ENCODE peak calls at places on chromosome 3, in nine cellular contexts. I is sigmoid colon, N is esophagus squamous epithelium, V is endothelial cell of umbilical vein, A is vagina, J is ovary, B is right lobe of liver, Q is stomach, T is HCT116. R is an unnamed sample. For H3K9me3, the result is how much of the 10 kb centered on the place peaks cover.

GRCh38 chr3:99562138-99562537 is 76.3 kb upstream of the COL8A1 start:
- DNase-seq in T (no peak), N (no peak), J (no peak), I (no peak), A (no peak), Q (no peak), B (no peak), V (peak), R (peak)

GRCh38 chr3:30658328-30659052 is 52.1 kb downstream of the TGFBR2 start:
- DNase-seq in J (no peak), Q (no peak), I (no peak), B (no peak), A (no peak), V (peak), T (peak), N (no peak), R (no peak)

GRCh38 chr3:147394168-147394941 is 12.0 kb downstream of the ZIC4 start:
- DNase-seq in J (no peak), I (no peak), V (no peak), T (no peak), B (peak), A (no peak), N (no peak), Q (no peak), R (no peak)

GRCh38 chr3:156535798-156536197 is 19.1 kb downstream of the SSR3 start:
- DNase-seq in J (no peak), A (no peak), Q (no peak), V (no peak), T (no peak), I (no peak), B (no peak), N (no peak), R (no peak)

GRCh38 chr3:76352069-76352847 is 566.9 kb upstream of the ZNF717 start:
- DNase-seq in N (no peak), B (no peak), A (no peak), I (no peak), Q (no peak), T (no peak), V (no peak), J (no peak), R (no peak)

GRCh38 chr3:181700168-181701087 is 11.3 kb upstream of the SOX2 start:
- DNase-seq in A (no peak), T (peak), N (no peak), B (no peak), V (peak), Q (peak), I (no peak), J (peak), R (peak)

GRCh38 chr3:76011121-76011520 is 225.8 kb upstream of the ZNF717 start:
- DNase-seq in I (no peak), V (no peak), A (no peak), J (no peak), T (no peak), Q (no peak), B (no peak), N (no peak), R (no peak)

GRCh38 chr3:182957676-182958075 is 22.7 kb downstream of the DCUN1D1 start:
- DNase-seq in A (no peak), I (no peak), N (no peak), T (no peak), B (no peak), Q (no peak), V (no peak), J (no peak), R (peak)

GRCh38 chr3:196603683-196604082 is 35.2 kb downstream of the FBXO45 start:
- DNase-seq in I (no peak), Q (no peak), J (no peak), V (no peak), B (no peak), N (no peak), A (no peak), T (no peak), R (peak)

GRCh38 chr3:151327571-151328198 is 1.7 kb downstream of the P2RY13 start:
- DNase-seq in B (no peak), V (peak), A (no peak), T (no peak), N (no peak), J (no peak), Q (no peak), I (no peak), R (no peak)

GRCh38 chr3:70095260-70095659 is 95.7 kb downstream of the SAMMSON start:
- DNase-seq in I (no peak), Q (no peak), N (no peak), A (no peak), T (no peak), V (no peak), B (no peak), J (no peak), R (peak)

GRCh38 chr3:124601189-124601588 is 129.1 kb upstream of the UMPS start:
- DNase-seq in Q (no peak), N (no peak), B (no peak), I (no peak), T (no peak), J (no peak), A (no peak), V (no peak), R (peak)

GRCh38 chr3:184022323-184022722 is 4.6 kb upstream of the ABCC5 start:
- DNase-seq in T (no peak), I (no peak), J (no peak), Q (no peak), B (no peak), A (no peak), N (no peak), V (peak), R (no peak)

GRCh38 chr3:111072016-111072891 is 638 bp downstream of the NECTIN3 start:
- DNase-seq in B (peak), I (peak), Q (peak), J (peak), A (no peak), T (no peak), V (peak), N (no peak), R (peak)

GRCh38 chr3:183497313-183497712 is 58.2 kb downstream of the KLHL6 start:
- DNase-seq in J (no peak), V (no peak), B (no peak), A (no peak), T (no peak), N (no peak), Q (no peak), I (no peak), R (no peak)

GRCh38 chr3:120153294-120153693 is 59.0 kb upstream of the GSK3B start:
- DNase-seq in N (no peak), B (no peak), J (no peak), I (no peak), A (no peak), V (peak), T (no peak), Q (no peak), R (no peak)

DNA sequence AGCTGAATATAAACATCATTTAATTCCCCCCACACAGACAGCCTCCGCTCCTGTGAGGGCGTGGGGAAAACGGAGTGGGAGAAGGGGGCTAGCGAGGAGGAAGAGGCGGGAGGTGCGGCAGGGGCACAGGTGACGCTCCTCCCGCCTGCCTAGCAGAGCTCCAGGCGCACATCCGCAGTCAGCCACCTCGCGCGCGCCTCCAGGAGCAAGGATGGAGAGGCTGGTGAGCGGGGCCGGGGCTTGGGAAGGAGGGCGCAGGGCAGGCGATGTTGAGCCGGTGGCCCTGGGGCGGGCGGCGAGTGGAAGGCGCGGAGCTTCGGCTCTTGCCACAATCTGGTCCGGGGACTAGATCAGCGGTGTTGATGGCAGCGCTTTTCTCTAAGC is at the start of gene CD200:
- DNase-seq in I (peak), J (peak), A (no peak), B (peak), T (no peak), Q (peak), N (no peak), V (peak), R (peak)
- TF ChIP-seq POLR2A in I (no peak), J (peak), A (no peak), B (no peak), T (no peak), Q (no peak), N (no peak), V (no peak), R (peak)

GRCh38 chr3:134801204-134801958 is 6.3 kb downstream of the EPHB1 start:
- DNase-seq in N (no peak), T (no peak), J (no peak), I (no peak), Q (no peak), V (no peak), A (peak), B (no peak), R (no peak)
- H3K9me3 ChIP-seq in N (under half), T (under half), J (under half), I (under half), Q (under half), V (under half), A (under half), B (under half), R (under half)

GRCh38 chr3:38164966-38165721 is at the start of gene OXSR1:
- DNase-seq in B (peak), N (peak), T (peak), A (no peak), Q (peak), I (peak), J (peak), V (peak), R (peak)
- TF ChIP-seq POLR2A in B (peak), N (peak), T (peak), A (peak), Q (peak), I (peak), J (peak), V (peak), R (peak)

GRCh38 chr3:106945435-106945834 is 431.8 kb upstream of the CCDC54 start:
- DNase-seq in N (no peak), I (no peak), T (no peak), B (no peak), V (no peak), A (no peak), Q (no peak), J (no peak), R (no peak)

GRCh38 chr3:106943071-106943470 is 434.2 kb upstream of the CCDC54 start:
- DNase-seq in Q (no peak), V (no peak), I (no peak), B (no peak), N (no peak), A (no peak), T (no peak), J (no peak), R (no peak)
- H3K9me3 ChIP-seq in Q (under half), V (under half), I (under half), B (under half), N (under half), A (under half), T (under half), J (under half), R (under half)